ENCODE peak calls at places on chromosomes 12 and 14, in six cellular contexts. F is skeletal muscle cell, G is substantia nigra, Z is BE2C, L is A172, H is endodermal cell. C is an unnamed sample.

GRCh38 chr12:123934829-123935228 is 37.8 kb downstream of the CCDC92 start:
- DNase-seq in F (no peak), G (no peak), Z (no peak), L (peak; percentile 42), H (peak; percentile 41), C (no peak)

GRCh38 chr14:104158827-104159798 is 20.7 kb downstream of the KIF26A start:
- DNase-seq in F (no peak), G (no peak), Z (peak; percentile 90), L (no peak), H (no peak), C (no peak)

GRCh38 chr12:121509339-121509738 is 71.5 kb downstream of the KDM2B start:
- DNase-seq in F (no peak), G (no peak), Z (no peak), L (no peak), H (no peak), C (no peak)

GRCh38 chr12:6821271-6821673 is 349 bp upstream of the GPR162 start:
- DNase-seq in F (peak; percentile 57), G (peak; percentile 61), Z (peak; percentile 81), L (peak; percentile 45), H (peak; percentile 93), C (no peak)

GRCh38 chr12:21823581-21823980 is 49.1 kb upstream of the KCNJ8 start:
- DNase-seq in F (no peak), G (peak; percentile 12), Z (no peak), L (no peak), H (no peak), C (no peak)

GRCh38 chr14:52961060-52961639 is 10.3 kb upstream of the FERMT2 start:
- DNase-seq in F (peak; percentile 17), G (peak; percentile 8), Z (peak; percentile 67), L (peak; percentile 43), H (peak; percentile 86), C (peak; percentile 42)

GRCh38 chr12:111024205-111024794 is 103.9 kb upstream of the MYL2 start:
- DNase-seq in F (no peak), G (peak; percentile 19), Z (peak; percentile 77), L (peak; percentile 45), H (peak; percentile 94), C (peak; percentile 11)

GRCh38 chr12:89707992-89708792 is 446 bp downstream of the ATP2B1 start:
- DNase-seq in F (no peak), G (peak; percentile 40), Z (peak; percentile 39), L (no peak), H (peak; percentile 87), C (no peak)

GRCh38 chr12:101414533-101415119 is 7.1 kb upstream of the ARL1 start:
- DNase-seq in F (peak; percentile 15), G (no peak), Z (peak; percentile 44), L (peak; percentile 66), H (peak; percentile 74), C (peak; percentile 41)

GRCh38 chr14:94929354-94929753 is 159.4 kb upstream of the GSC start:
- DNase-seq in F (no peak), G (no peak), Z (no peak), L (no peak), H (peak; percentile 36), C (no peak)

GRCh38 chr12:107386569-107386968 is 293.2 kb upstream of the CRY1 start:
- DNase-seq in F (no peak), G (no peak), Z (no peak), L (no peak), H (no peak), C (no peak)

GRCh38 chr12:25436206-25436912 is 116.7 kb downstream of the LMNTD1 start:
- DNase-seq in F (peak; percentile 44), G (peak; percentile 6), Z (peak; percentile 41), L (peak; percentile 62), H (peak; percentile 75), C (peak; percentile 48)

C was measured in RCC 7860.